ENCODE peak calls at places on chromosome 3, in four cellular contexts. Y, W, K and G are unnamed samples.
A peak's percentile ranks its signal among the peaks of the same experiment; 100 is the strongest.

GRCh38 chr3:111668912-111669488 is 73.9 kb upstream of the ZBED2 start:
- DNase-seq in Y (peak; percentile 16), W (peak; percentile 33), K (peak; percentile 50), G (peak; percentile 47)

GRCh38 chr3:177481329-177481728 is 284.0 kb upstream of the TBL1XR1 start:
- DNase-seq in W (no peak), K (no peak), Y (no peak), G (no peak)

GRCh38 chr3:19898725-19899124 is 35.3 kb downstream of the EFHB start:
- DNase-seq in Y (no peak), W (no peak), K (peak; percentile 73), G (no peak)

GRCh38 chr3:10655131-10655530 is 149.7 kb upstream of the ATP2B2 start:
- DNase-seq in K (no peak), Y (no peak), W (no peak), G (no peak)

GRCh38 chr3:34212671-34213070 is 414.2 kb downstream of the PDCD6IP start:
- DNase-seq in Y (no peak), K (no peak), W (no peak), G (no peak)

GRCh38 chr3:128359060-128359664 is 107.5 kb downstream of the DNAJB8 start:
- DNase-seq in W (no peak), K (no peak), Y (no peak), G (no peak)

GRCh38 chr3:31839144-31839917 is 141.7 kb downstream of the OSBPL10 start:
- DNase-seq in Y (no peak), K (peak; percentile 49), W (no peak), G (no peak)

GRCh38 chr3:104279617-104280016 is 1087.1 kb upstream of the ALCAM start:
- DNase-seq in W (no peak), Y (no peak), K (no peak), G (no peak)

GRCh38 chr3:175070946-175071345 is 211.8 kb downstream of the NAALADL2 start:
- DNase-seq in W (no peak), K (no peak), Y (no peak), G (no peak)

GRCh38 chr3:162777118-162777517 is 1280.5 kb downstream of the OTOL1 start:
- DNase-seq in W (no peak), K (no peak), Y (no peak), G (no peak)

GRCh38 chr3:12677616-12678015 is 13.7 kb upstream of the RAF1 start:
- DNase-seq in W (no peak), K (no peak), Y (no peak), G (no peak)
- TF ChIP-seq TCF7L2 in W (no peak), K (no peak), Y (no peak), G (no peak)

GRCh38 chr3:48268381-48268935 is 27.6 kb downstream of the ZNF589 start:
- DNase-seq in K (no peak), Y (no peak), W (no peak), G (no peak)
- TF ChIP-seq TCF7L2 in K (no peak), Y (no peak), W (no peak), G (no peak)

GRCh38 chr3:49715611-49716121 is 3.8 kb downstream of the AMIGO3 start:
- DNase-seq in Y (no peak), K (no peak), W (no peak), G (no peak)
- TF ChIP-seq TCF7L2 in Y (no peak), K (no peak), W (no peak), G (no peak)

DNA sequence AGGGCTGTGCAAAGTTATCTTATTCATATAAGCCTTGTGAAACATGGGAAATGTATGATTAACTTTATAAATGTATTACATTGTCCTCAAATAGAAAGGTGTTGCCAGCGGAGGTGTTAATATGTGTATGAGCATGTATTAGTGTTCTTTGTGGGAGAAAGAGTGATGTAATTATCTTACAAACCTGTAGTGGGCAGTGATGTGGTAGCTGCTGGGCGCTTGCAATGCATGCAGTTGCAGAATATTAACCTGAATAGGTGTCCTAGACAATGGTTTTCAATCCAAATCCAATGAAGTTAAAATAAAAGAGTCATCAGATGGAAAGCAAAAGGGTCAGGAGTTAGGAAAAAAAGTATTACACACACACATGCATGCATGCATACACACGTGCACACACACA is 881.3 kb upstream of the CADM2 start:
- DNase-seq in W (peak; percentile 2), K (no peak), Y (no peak), G (no peak)
- TF ChIP-seq TCF7L2 in W (no peak), K (no peak), Y (no peak), G (no peak)

GRCh38 chr3:17412950-17413530 is 329.4 kb downstream of the TBC1D5 start:
- DNase-seq in W (peak; percentile 17), K (peak; percentile 64), Y (peak; percentile 46), G (peak; percentile 56)
- TF ChIP-seq TCF7L2 in W (no peak), K (no peak), Y (no peak), G (no peak)

GRCh38 chr3:129402616-129403015 is 25.8 kb downstream of the EFCAB12 start:
- DNase-seq in W (no peak), K (no peak), Y (no peak), G (no peak)

GRCh38 chr3:129403450-129403849 is 25.0 kb downstream of the EFCAB12 start:
- DNase-seq in W (no peak), Y (no peak), K (no peak), G (no peak)

GRCh38 chr3:129404130-129404529 is 24.3 kb downstream of the EFCAB12 start:
- DNase-seq in Y (no peak), W (no peak), K (no peak), G (no peak)

GRCh38 chr3:129402210-129402609 is 26.2 kb downstream of the EFCAB12 start:
- DNase-seq in K (no peak), Y (no peak), W (no peak), G (no peak)

DNA sequence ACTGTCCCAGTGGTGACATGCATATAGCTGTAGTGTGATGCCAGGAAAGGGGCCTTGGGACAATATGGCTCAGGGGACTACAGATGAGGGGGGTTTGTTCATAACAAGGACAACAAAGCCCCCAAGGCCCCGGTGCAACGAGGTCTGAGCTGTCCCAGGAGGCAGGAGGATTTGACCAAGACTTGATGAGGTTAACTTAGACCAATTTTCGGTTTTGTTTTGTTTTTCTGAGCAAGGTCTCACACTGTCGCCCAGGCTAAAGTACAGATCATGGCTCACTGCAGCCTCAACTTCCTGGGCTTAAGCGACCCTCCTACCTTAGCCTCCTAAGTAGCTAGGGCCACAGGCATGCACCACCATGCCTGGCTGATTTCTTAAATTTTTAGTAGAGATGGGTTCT is 23.8 kb downstream of the EFCAB12 start:
- DNase-seq in W (no peak), Y (no peak), K (no peak), G (no peak)
- TF ChIP-seq TCF7L2 in W (no peak), Y (no peak), K (no peak), G (no peak)

GRCh38 chr3:115623414-115623868 is at the start of gene GAP43:
- DNase-seq in Y (no peak), K (peak; percentile 3), W (no peak), G (no peak)
- TF ChIP-seq TCF7L2 in Y (no peak), K (no peak), W (no peak), G (no peak)

DNA sequence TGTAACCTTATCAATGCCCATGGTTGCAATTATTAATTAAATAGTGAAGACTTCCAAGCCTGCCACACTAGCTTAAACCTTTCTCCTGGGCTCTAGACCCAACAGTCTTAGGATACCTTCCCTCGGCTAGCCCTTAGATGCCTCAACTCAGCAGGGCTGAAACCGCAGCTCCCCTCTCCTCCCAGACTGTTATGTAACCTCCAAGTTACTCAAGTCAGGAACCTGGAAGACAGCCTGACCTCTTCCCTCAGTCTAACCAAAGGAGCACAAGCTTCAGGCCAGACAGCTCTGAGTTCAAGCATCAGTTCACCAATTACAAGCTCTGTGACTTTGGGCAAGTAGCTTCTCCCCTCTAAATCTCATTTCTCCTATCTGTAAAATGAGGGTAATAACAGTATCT is 70.5 kb upstream of the HACD2 start:
- DNase-seq in W (no peak), Y (no peak), K (no peak), G (no peak)
- TF ChIP-seq TCF7L2 in W (no peak), Y (no peak), K (no peak), G (no peak)

DNA sequence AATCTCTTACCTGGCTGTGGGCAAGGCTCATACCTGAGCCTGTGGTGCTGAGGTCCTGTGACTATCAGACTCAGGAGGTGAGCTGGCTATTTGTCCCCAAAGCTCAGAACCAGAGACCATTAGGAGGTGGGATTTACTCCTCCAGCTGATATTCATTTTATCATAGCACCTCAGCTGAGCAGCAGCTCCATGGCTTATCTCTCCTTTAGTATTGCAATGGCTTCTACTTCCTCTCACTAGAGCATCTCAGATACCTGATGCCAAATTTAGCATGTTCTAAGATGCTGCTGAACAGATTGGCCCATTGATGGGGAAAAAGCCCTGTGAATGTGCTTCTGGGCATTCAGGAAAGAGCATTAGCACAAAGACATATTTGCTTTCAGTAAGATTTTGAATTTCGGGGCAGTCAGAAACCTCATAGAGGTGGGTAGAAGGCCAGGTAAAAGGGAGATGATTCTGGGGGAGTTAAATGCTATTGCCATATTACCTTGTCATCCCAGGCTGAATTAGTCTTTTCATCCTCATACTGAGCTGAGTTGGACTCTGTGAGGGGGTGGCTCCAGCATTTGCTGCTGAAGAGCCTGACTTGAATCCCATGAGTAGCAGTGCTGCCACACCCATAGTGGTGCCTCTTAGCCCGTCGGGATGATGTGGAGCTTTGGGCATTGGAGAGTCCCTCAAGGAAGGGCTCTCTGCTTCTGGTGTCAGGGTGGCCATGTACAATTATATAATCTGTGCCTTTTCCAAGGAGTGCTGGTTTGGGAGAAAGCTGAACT is 2.4 kb downstream of the BSN start:
- DNase-seq in W (no peak), Y (no peak), K (no peak), G (no peak)
- TF ChIP-seq TCF7L2 in W (no peak), Y (no peak), K (no peak), G (no peak)